ENCODE peak calls at places on chromosomes 11 and 22, in eight cellular contexts. B is iris pigment epithelial cell; J is activated CD4-positive, alpha-beta T cell treated with anti-CD3 and anti-CD28 coated beads, Interleukin-2, amount 50 U/mL, for 24 hours; D is A172; I is astrocyte of the spinal cord; C is Peyer's patch; V is NCI-H1694; A is type B pancreatic cell. S is an unnamed sample.

GRCh38 chr22:35894937-35895708 is 133.5 kb downstream of the RBFOX2 start:
- DNase-seq in B (peak; percentile 85), J (no peak), D (peak; percentile 37), I (peak; percentile 61), C (no peak), V (no peak), A (no peak), S (peak; percentile 94)

GRCh38 chr11:15704064-15704463 is 589.3 kb downstream of the INSC start:
- DNase-seq in B (no peak), J (no peak), D (no peak), I (no peak), C (no peak), V (no peak), A (no peak), S (no peak)

GRCh38 chr11:95093548-95093947 is 3.9 kb downstream of the ENDOD1 start:
- DNase-seq in B (no peak), J (no peak), D (no peak), I (no peak), C (no peak), V (no peak), A (no peak), S (no peak)

GRCh38 chr11:65219930-65220213 is 38.1 kb downstream of the CAPN1 start:
- DNase-seq in B (peak; percentile 11), J (no peak), D (no peak), I (no peak), C (no peak), V (no peak), A (no peak), S (no peak)

GRCh38 chr11:118634435-118635236 is 27.2 kb downstream of the PHLDB1 start:
- DNase-seq in B (peak; percentile 78), J (no peak), D (no peak), I (peak; percentile 76), C (peak; percentile 87), V (no peak), A (peak; percentile 84), S (no peak)

GRCh38 chr11:96314326-96315050 is 28.5 kb downstream of the MAML2 start:
- DNase-seq in B (peak; percentile 84), J (no peak), D (peak; percentile 58), I (peak; percentile 61), C (no peak), V (no peak), A (no peak), S (peak; percentile 82)

GRCh38 chr22:20154602-20155183 is 3.8 kb upstream of the CCDC188 start:
- DNase-seq in B (no peak), J (no peak), D (no peak), I (no peak), C (no peak), V (no peak), A (no peak), S (no peak)

GRCh38 chr22:20591660-20592310 is 84.4 kb downstream of the MED15 start:
- DNase-seq in B (peak; percentile 55), J (no peak), D (no peak), I (peak; percentile 56), C (no peak), V (no peak), A (no peak), S (no peak)

GRCh38 chr11:31802990-31803812 is 7.9 kb downstream of the PAX6 start:
- DNase-seq in B (no peak), J (no peak), D (no peak), I (no peak), C (no peak), V (no peak), A (peak; percentile 68), S (no peak)